ENCODE peak calls at places on chromosomes 11 and 22, in four cellular contexts. One of them, this sample, is unnamed.

GRCh38 chr11:104876324-104876723 is 21.9 kb downstream of the CASP12 start:
- DNase-seq in colonic mucosa: no peak
- DNase-seq in COLO829: no peak
- DNase-seq in left cardiac atrium: no peak
- DNase-seq in this sample: no peak

GRCh38 chr11:117287668-117288067 is 3.5 kb upstream of the BACE1-AS start:
- DNase-seq in colonic mucosa: no peak
- DNase-seq in COLO829: no peak
- DNase-seq in left cardiac atrium: no peak
- DNase-seq in this sample: no peak

GRCh38 chr11:61158691-61159381 is 2.4 kb downstream of the VPS37C start:
- DNase-seq in colonic mucosa: peak
- DNase-seq in COLO829: no peak
- DNase-seq in left cardiac atrium: no peak
- DNase-seq in this sample: peak

GRCh38 chr22:49593509-49593908 is 234.2 kb downstream of the BRD1 start:
- DNase-seq in colonic mucosa: no peak
- DNase-seq in COLO829: no peak
- DNase-seq in left cardiac atrium: no peak
- DNase-seq in this sample: no peak

GRCh38 chr11:134512791-134513538 is 100.9 kb upstream of the B3GAT1 start:
- DNase-seq in colonic mucosa: no peak
- DNase-seq in COLO829: no peak
- DNase-seq in left cardiac atrium: no peak
- DNase-seq in this sample: no peak

GRCh38 chr11:19938051-19938856 is 222.0 kb downstream of the DBX1 start:
- DNase-seq in colonic mucosa: peak
- DNase-seq in COLO829: peak
- DNase-seq in left cardiac atrium: peak
- DNase-seq in this sample: peak

GRCh38 chr22:37472418-37473006 is 13.7 kb downstream of the MFNG start:
- DNase-seq in colonic mucosa: peak
- DNase-seq in COLO829: peak
- DNase-seq in left cardiac atrium: no peak
- DNase-seq in this sample: peak

GRCh38 chr11:45048870-45049825 is 97.3 kb upstream of the PRDM11 start:
- DNase-seq in colonic mucosa: no peak
- DNase-seq in COLO829: no peak
- DNase-seq in left cardiac atrium: peak
- DNase-seq in this sample: peak

GRCh38 chr11:120172054-120172881 is 34.4 kb upstream of the TRIM29 start:
- DNase-seq in colonic mucosa: peak
- DNase-seq in COLO829: peak
- DNase-seq in left cardiac atrium: peak
- DNase-seq in this sample: peak

GRCh38 chr11:84398017-84398626 is 1112.0 kb upstream of the CCDC90B start:
- DNase-seq in colonic mucosa: no peak
- DNase-seq in COLO829: peak
- DNase-seq in left cardiac atrium: no peak
- DNase-seq in this sample: peak

GRCh38 chr11:84981296-84981695 is 645.8 kb downstream of the DLG2 start:
- DNase-seq in colonic mucosa: no peak
- DNase-seq in COLO829: no peak
- DNase-seq in left cardiac atrium: no peak
- DNase-seq in this sample: no peak

GRCh38 chr22:41699264-41700104 is at the start of gene MEI1:
- DNase-seq in colonic mucosa: peak
- DNase-seq in COLO829: no peak
- DNase-seq in left cardiac atrium: peak
- DNase-seq in this sample: peak

GRCh38 chr11:133966924-133967598 is 10.3 kb upstream of the IGSF9B start:
- DNase-seq in colonic mucosa: peak
- DNase-seq in COLO829: no peak
- DNase-seq in left cardiac atrium: peak
- DNase-seq in this sample: peak

GRCh38 chr22:23240639-23241389 is 60.5 kb downstream of the BCR start:
- DNase-seq in colonic mucosa: no peak
- DNase-seq in COLO829: no peak
- DNase-seq in left cardiac atrium: no peak
- DNase-seq in this sample: no peak

GRCh38 chr22:29914165-29914564 is 31.2 kb downstream of the MTMR3 start:
- DNase-seq in colonic mucosa: no peak
- DNase-seq in COLO829: no peak
- DNase-seq in left cardiac atrium: no peak
- DNase-seq in this sample: peak

GRCh38 chr22:32531228-32531627 is 56.6 kb downstream of the FBXO7 start:
- DNase-seq in colonic mucosa: no peak
- DNase-seq in COLO829: no peak
- DNase-seq in left cardiac atrium: no peak
- DNase-seq in this sample: peak

GRCh38 chr11:57399221-57399620 is 8.8 kb upstream of the PRG2 start:
- DNase-seq in colonic mucosa: no peak
- DNase-seq in COLO829: no peak
- DNase-seq in left cardiac atrium: no peak
- DNase-seq in this sample: no peak

GRCh38 chr22:30945653-30946052 is 22.9 kb downstream of the MORC2 start:
- DNase-seq in colonic mucosa: no peak
- DNase-seq in COLO829: no peak
- DNase-seq in left cardiac atrium: no peak
- DNase-seq in this sample: no peak

GRCh38 chr11:64055077-64055476 is 19.3 kb downstream of the FLRT1 start:
- DNase-seq in colonic mucosa: no peak
- DNase-seq in COLO829: no peak
- DNase-seq in left cardiac atrium: peak
- DNase-seq in this sample: no peak

GRCh38 chr22:39254789-39255298 is 10.1 kb upstream of the PDGFB start:
- DNase-seq in colonic mucosa: no peak
- DNase-seq in COLO829: no peak
- DNase-seq in left cardiac atrium: peak
- DNase-seq in this sample: peak

GRCh38 chr11:122981388-122982264 is at the start of gene BSX:
- DNase-seq in colonic mucosa: peak
- DNase-seq in COLO829: peak
- DNase-seq in left cardiac atrium: peak
- DNase-seq in this sample: peak

GRCh38 chr11:73946798-73947458 is 3.9 kb upstream of the DNAJB13 start:
- DNase-seq in colonic mucosa: no peak
- DNase-seq in COLO829: no peak
- DNase-seq in left cardiac atrium: no peak
- DNase-seq in this sample: no peak

GRCh38 chr22:23119492-23120414 is 22.0 kb downstream of the RSPH14 start:
- DNase-seq in colonic mucosa: no peak
- DNase-seq in COLO829: no peak
- DNase-seq in left cardiac atrium: no peak
- DNase-seq in this sample: no peak

GRCh38 chr11:71223081-71223405 is 29.3 kb downstream of the SHANK2 start:
- DNase-seq in colonic mucosa: no peak
- DNase-seq in COLO829: no peak
- DNase-seq in left cardiac atrium: no peak
- DNase-seq in this sample: no peak

GRCh38 chr11:46348986-46349401 is 1.7 kb downstream of the DGKZ start:
- DNase-seq in colonic mucosa: no peak
- DNase-seq in COLO829: no peak
- DNase-seq in left cardiac atrium: no peak
- DNase-seq in this sample: no peak

GRCh38 chr22:46179748-46180147 is 29.4 kb downstream of the PPARA start:
- DNase-seq in colonic mucosa: no peak
- DNase-seq in COLO829: no peak
- DNase-seq in left cardiac atrium: no peak
- DNase-seq in this sample: no peak

GRCh38 chr11:15672822-15673221 is 558.1 kb downstream of the INSC start:
- DNase-seq in colonic mucosa: no peak
- DNase-seq in COLO829: no peak
- DNase-seq in left cardiac atrium: no peak
- DNase-seq in this sample: no peak

GRCh38 chr11:76610871-76611475 is 59.6 kb downstream of the LRRC32 start:
- DNase-seq in colonic mucosa: peak
- DNase-seq in COLO829: no peak
- DNase-seq in left cardiac atrium: no peak
- DNase-seq in this sample: no peak

GRCh38 chr11:104443387-104443786 is 279.4 kb upstream of the PDGFD start:
- DNase-seq in colonic mucosa: no peak
- DNase-seq in COLO829: no peak
- DNase-seq in left cardiac atrium: no peak
- DNase-seq in this sample: no peak

GRCh38 chr11:9138612-9139579 is 47.5 kb upstream of the SCUBE2 start:
- DNase-seq in colonic mucosa: peak
- DNase-seq in COLO829: peak
- DNase-seq in left cardiac atrium: no peak
- DNase-seq in this sample: peak

GRCh38 chr11:11391796-11392195 is 38.7 kb upstream of the CSNK2A3 start:
- DNase-seq in colonic mucosa: peak
- DNase-seq in COLO829: peak
- DNase-seq in left cardiac atrium: no peak
- DNase-seq in this sample: peak

GRCh38 chr11:134763030-134763388 is 351.0 kb upstream of the B3GAT1 start:
- DNase-seq in colonic mucosa: no peak
- DNase-seq in COLO829: no peak
- DNase-seq in left cardiac atrium: no peak
- DNase-seq in this sample: no peak

GRCh38 chr11:131999084-131999483 is 628.7 kb downstream of the NTM start:
- DNase-seq in colonic mucosa: no peak
- DNase-seq in COLO829: no peak
- DNase-seq in left cardiac atrium: no peak
- DNase-seq in this sample: no peak

GRCh38 chr11:8006349-8006977 is 19.3 kb downstream of the EIF3F start:
- DNase-seq in colonic mucosa: peak
- DNase-seq in COLO829: peak
- DNase-seq in left cardiac atrium: peak
- DNase-seq in this sample: peak

GRCh38 chr11:72024073-72024749 is 25.5 kb downstream of the IL18BP start:
- DNase-seq in colonic mucosa: no peak
- DNase-seq in COLO829: no peak
- DNase-seq in left cardiac atrium: no peak
- DNase-seq in this sample: no peak

GRCh38 chr22:44002324-44002723 is 21.8 kb upstream of the PARVB start:
- DNase-seq in colonic mucosa: no peak
- DNase-seq in COLO829: no peak
- DNase-seq in left cardiac atrium: no peak
- DNase-seq in this sample: no peak

GRCh38 chr11:127003260-127003981 is 2.9 kb upstream of the KIRREL3 start:
- DNase-seq in colonic mucosa: peak
- DNase-seq in COLO829: no peak
- DNase-seq in left cardiac atrium: peak
- DNase-seq in this sample: peak

GRCh38 chr11:86209806-86210657 is 34.5 kb upstream of the EED start:
- DNase-seq in colonic mucosa: no peak
- DNase-seq in COLO829: no peak
- DNase-seq in left cardiac atrium: no peak
- DNase-seq in this sample: no peak

GRCh38 chr22:24937114-24937513 is 9.4 kb downstream of the LHFPL7 start:
- DNase-seq in colonic mucosa: no peak
- DNase-seq in COLO829: no peak
- DNase-seq in left cardiac atrium: no peak
- DNase-seq in this sample: peak

GRCh38 chr22:42932857-42933782 is 76.0 kb upstream of the ARFGAP3 start:
- DNase-seq in colonic mucosa: no peak
- DNase-seq in COLO829: no peak
- DNase-seq in left cardiac atrium: no peak
- DNase-seq in this sample: no peak

This sample was measured in AG20443.